ENCODE peak calls at places on chromosome 22, in eight cellular contexts. H, W, J, S, E, P, O and F are unnamed samples.

GRCh38 chr22:46355369-46355995 is 20.0 kb downstream of the TRMU start:
- DNase-seq in H (peak; percentile 60), W (peak; percentile 83), J (peak; percentile 48), S (peak; percentile 96), E (peak; percentile 81), P (peak; percentile 30), O (peak; percentile 40), F (peak; percentile 82)

GRCh38 chr22:41169157-41169556 is 36.0 kb upstream of the L3MBTL2 start:
- DNase-seq in H (no peak), W (no peak), J (no peak), S (no peak), E (no peak), P (no peak), O (no peak), F (no peak)

GRCh38 chr22:17119481-17120202 is 1.5 kb downstream of the TMEM121B start:
- DNase-seq in H (peak; percentile 24), W (peak; percentile 84), J (peak; percentile 17), S (peak; percentile 88), E (no peak), P (no peak), O (no peak), F (no peak)

GRCh38 chr22:43378011-43378704 is 33.7 kb upstream of the MPPED1 start:
- DNase-seq in H (peak; percentile 10), W (no peak), J (peak; percentile 35), S (peak; percentile 40), E (peak; percentile 30), P (peak; percentile 53), O (peak; percentile 3), F (no peak)

GRCh38 chr22:24514241-24515024 is 19.3 kb downstream of the UPB1 start:
- DNase-seq in H (no peak), W (no peak), J (no peak), S (no peak), E (peak; percentile 46), P (no peak), O (no peak), F (no peak)

GRCh38 chr22:41782316-41782715 is 18.2 kb upstream of the CCDC134 start:
- DNase-seq in H (no peak), W (no peak), J (no peak), S (no peak), E (no peak), P (no peak), O (no peak), F (no peak)

GRCh38 chr22:44166448-44166847 is 14.3 kb upstream of the PARVG start:
- DNase-seq in H (no peak), W (no peak), J (no peak), S (no peak), E (peak; percentile 42), P (no peak), O (no peak), F (no peak)

GRCh38 chr22:43203471-43203981 is 16.6 kb upstream of the TTLL12 start:
- DNase-seq in H (no peak), W (peak; percentile 92), J (no peak), S (peak; percentile 93), E (peak; percentile 68), P (no peak), O (no peak), F (no peak)

GRCh38 chr22:39936523-39937145 is 23.6 kb upstream of the TMA7B start:
- DNase-seq in H (no peak), W (no peak), J (no peak), S (no peak), E (no peak), P (no peak), O (no peak), F (no peak)

GRCh38 chr22:17085277-17086091 is 684 bp downstream of the IL17RA start:
- DNase-seq in H (peak; percentile 68), W (no peak), J (peak; percentile 4), S (peak; percentile 62), E (peak; percentile 83), P (no peak), O (no peak), F (peak; percentile 76)

GRCh38 chr22:41223535-41223934 is 17.2 kb downstream of the CHADL start:
- DNase-seq in H (no peak), W (no peak), J (no peak), S (no peak), E (no peak), P (no peak), O (no peak), F (no peak)

GRCh38 chr22:44540756-44541670 is 43.0 kb upstream of the RTL6 start:
- DNase-seq in H (no peak), W (no peak), J (no peak), S (no peak), E (no peak), P (no peak), O (no peak), F (peak; percentile 17)

GRCh38 chr22:26066534-26066933 is 102.7 kb upstream of the SEZ6L start:
- DNase-seq in H (no peak), W (peak; percentile 66), J (no peak), S (peak; percentile 92), E (no peak), P (no peak), O (no peak), F (no peak)

GRCh38 chr22:27724181-27724580 is 77.4 kb downstream of the MN1 start:
- DNase-seq in H (peak; percentile 37), W (no peak), J (no peak), S (no peak), E (no peak), P (no peak), O (no peak), F (no peak)

GRCh38 chr22:44051961-44052360 is 27.9 kb downstream of the PARVB start:
- DNase-seq in H (no peak), W (no peak), J (no peak), S (peak; percentile 71), E (no peak), P (no peak), O (no peak), F (no peak)

GRCh38 chr22:46968848-46969247 is 206.4 kb downstream of the TBC1D22A start:
- DNase-seq in H (no peak), W (no peak), J (no peak), S (no peak), E (no peak), P (no peak), O (no peak), F (no peak)

GRCh38 chr22:17411213-17411612 is 42.0 kb downstream of the CECR2 start:
- DNase-seq in H (no peak), W (no peak), J (peak; percentile 74), S (no peak), E (no peak), P (peak; percentile 18), O (no peak), F (no peak)

DNA sequence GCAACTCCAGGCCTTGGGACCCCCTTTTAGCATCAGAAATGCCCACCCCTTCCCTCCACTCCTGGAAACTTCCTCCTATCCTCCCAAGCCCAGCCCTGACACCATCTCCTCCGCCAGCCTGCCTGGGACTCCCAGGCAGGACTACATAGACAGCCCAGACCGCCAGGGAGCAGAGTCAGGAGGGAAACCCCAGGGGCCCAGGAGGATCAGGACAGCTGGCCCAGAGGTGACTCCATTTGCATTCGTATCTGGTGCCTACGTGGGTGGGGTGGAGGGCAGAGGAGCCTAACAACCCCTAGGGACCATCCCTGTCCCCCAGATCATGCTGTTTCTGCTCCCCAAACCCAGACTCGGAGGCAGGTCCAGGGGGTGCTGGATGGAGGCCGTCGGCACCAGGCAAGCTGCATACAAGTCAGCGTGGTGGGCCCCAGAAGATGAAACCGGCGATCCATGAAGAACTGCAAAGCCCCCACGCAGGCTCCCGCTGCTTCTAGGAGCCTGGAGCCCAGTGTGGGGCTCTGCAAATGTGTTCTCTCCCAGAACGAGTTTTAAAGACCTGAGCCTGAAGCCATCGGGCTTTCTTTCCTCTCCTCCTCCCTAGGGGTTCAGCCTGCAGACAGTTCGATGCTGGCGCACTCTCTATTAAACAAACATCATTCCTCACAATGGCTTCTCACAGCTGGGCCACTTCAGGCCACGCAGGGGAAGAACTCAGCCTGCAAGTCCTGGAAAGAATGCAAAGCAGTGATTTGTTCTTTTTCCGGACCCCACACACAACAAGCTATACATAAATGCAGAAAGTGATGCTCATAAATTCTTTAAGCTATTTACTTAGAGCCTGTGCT is 1506.8 kb downstream of the BRD1 start:
- DNase-seq in H (no peak), W (no peak), J (no peak), S (no peak), E (peak; percentile 65), P (no peak), O (no peak), F (no peak)
- H3K9ac ChIP-seq in H (no peak overlapping the region), W (no peak overlapping the region), J (no peak overlapping the region), S (no peak overlapping the region), E (no peak overlapping the region), P (no peak overlapping the region), O (no peak overlapping the region), F (no peak overlapping the region)

GRCh38 chr22:49951678-49951985 is 8.9 kb upstream of the PIM3 start:
- DNase-seq in H (no peak), W (no peak), J (no peak), S (peak; percentile 60), E (no peak), P (no peak), O (no peak), F (no peak)
- H3K9ac ChIP-seq in H (no peak overlapping the region), W (no peak overlapping the region), J (no peak overlapping the region), S (no peak overlapping the region), E (peak overlapping the region; percentile 84), P (peak overlapping the region; percentile 55), O (peak overlapping the region; percentile 53), F (peak overlapping the region; percentile 60)

GRCh38 chr22:33923033-33923432 is 2.8 kb upstream of the LARGE1 start:
- DNase-seq in H (peak; percentile 54), W (no peak), J (no peak), S (no peak), E (no peak), P (peak; percentile 34), O (peak; percentile 28), F (peak; percentile 55)

GRCh38 chr22:33921576-33922181 is 1.4 kb upstream of the LARGE1 start:
- DNase-seq in H (peak; percentile 76), W (peak; percentile 88), J (peak; percentile 61), S (peak; percentile 94), E (peak; percentile 91), P (peak; percentile 60), O (peak; percentile 60), F (peak; percentile 84)

GRCh38 chr22:33922268-33922667 is 2.0 kb upstream of the LARGE1 start:
- DNase-seq in H (peak; percentile 73), W (peak; percentile 72), J (peak; percentile 32), S (peak; percentile 85), E (no peak), P (peak; percentile 9), O (peak; percentile 34), F (peak; percentile 72)

GRCh38 chr22:33925194-33925593 is 4.9 kb upstream of the LARGE1 start:
- DNase-seq in H (no peak), W (no peak), J (no peak), S (no peak), E (no peak), P (no peak), O (no peak), F (no peak)

GRCh38 chr22:33923660-33924246 is 3.5 kb upstream of the LARGE1 start:
- DNase-seq in H (peak; percentile 84), W (peak; percentile 69), J (peak; percentile 84), S (peak; percentile 85), E (no peak), P (peak; percentile 41), O (peak; percentile 74), F (peak; percentile 92)
- H3K9ac ChIP-seq in H (no peak overlapping the region), W (no peak overlapping the region), J (no peak overlapping the region), S (no peak overlapping the region), E (no peak overlapping the region), P (no peak overlapping the region), O (no peak overlapping the region), F (no peak overlapping the region)

DNA sequence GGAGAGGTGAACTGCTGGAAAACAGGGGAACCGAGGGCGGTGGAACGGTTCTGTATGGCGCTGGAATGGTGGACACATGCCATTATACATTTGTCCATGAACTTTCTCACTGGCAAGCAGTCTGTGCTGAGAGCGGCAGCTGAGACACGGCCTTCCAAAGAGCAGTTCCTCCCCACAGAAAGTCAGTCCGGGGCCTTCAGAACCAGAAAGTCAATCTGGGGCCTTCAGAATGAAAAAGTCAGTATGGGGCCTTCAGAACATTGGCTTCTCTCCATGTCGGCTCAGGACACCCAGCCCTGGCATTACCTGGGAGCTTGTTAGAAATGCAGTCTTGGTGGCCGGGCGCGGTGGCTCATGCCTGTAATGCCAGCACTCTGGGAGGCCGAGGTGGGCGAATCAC is 8.8 kb downstream of the TXN2 start:
- DNase-seq in H (no peak), W (no peak), J (no peak), S (no peak), E (no peak), P (no peak), O (no peak), F (no peak)
- H3K9ac ChIP-seq in H (no peak overlapping the region), W (no peak overlapping the region), J (no peak overlapping the region), S (no peak overlapping the region), E (no peak overlapping the region), P (peak overlapping the region; percentile 71), O (no peak overlapping the region), F (no peak overlapping the region)